ENCODE peak calls at places on chromosomes 13 and 19, in seven cellular contexts. Z is NCI-H2081; I is GM12865; N is NCI-H1930; G is NCI-H1105 treated with DMSO at 0.1 percent for 48 hours; U is mammary epithelial cell; D is activated CD4-positive, alpha-beta T cell treated with anti-CD3 and anti-CD28 coated beads, Interleukin-2, amount 50 U/mL, for 1 hour. X is an unnamed sample.

GRCh38 chr19:47514151-47514868 is 553 bp downstream of the NAPA start:
- DNase-seq in Z (no peak), N (no peak), I (no peak), U (no peak), G (no peak), D (no peak), X (no peak)

GRCh38 chr13:80755925-80756324 is 415.0 kb upstream of the SPRY2 start:
- DNase-seq in I (no peak), G (peak; percentile 35), Z (no peak), D (no peak), N (no peak), U (no peak), X (no peak)

GRCh38 chr13:75305057-75305456 is 176.9 kb downstream of the TBC1D4 start:
- DNase-seq in G (no peak), Z (no peak), U (no peak), I (no peak), D (no peak), N (no peak), X (no peak)

GRCh38 chr13:88162076-88162702 is 491.0 kb downstream of the SLITRK5 start:
- DNase-seq in N (no peak), Z (no peak), G (no peak), U (no peak), D (no peak), I (no peak), X (no peak)

GRCh38 chr19:3440082-3440481 is 40.2 kb downstream of the SMIM24 start:
- DNase-seq in Z (no peak), I (peak; percentile 68), D (peak; percentile 58), G (no peak), N (no peak), U (no peak), X (no peak)

GRCh38 chr13:74641586-74641985 is 507.4 kb upstream of the KLF12 start:
- DNase-seq in Z (no peak), I (no peak), N (no peak), G (no peak), U (peak; percentile 29), D (no peak), X (no peak)

GRCh38 chr13:78323848-78324247 is 279.5 kb downstream of the POU4F1 start:
- DNase-seq in U (peak; percentile 12), Z (no peak), N (no peak), G (no peak), I (no peak), D (no peak), X (no peak)

GRCh38 chr19:2537544-2537943 is 61.6 kb downstream of the GADD45B start:
- DNase-seq in U (no peak), G (no peak), D (no peak), N (no peak), Z (no peak), I (peak; percentile 73), X (no peak)

GRCh38 chr13:87999141-87999765 is 328.1 kb downstream of the SLITRK5 start:
- DNase-seq in Z (no peak), G (no peak), U (no peak), D (no peak), N (no peak), I (no peak), X (no peak)

GRCh38 chr19:47520343-47520806 is 5.5 kb upstream of the NAPA start:
- DNase-seq in N (no peak), U (no peak), I (no peak), G (no peak), D (no peak), Z (no peak), X (no peak)

GRCh38 chr13:68023838-68024581 is 793.9 kb upstream of the PCDH9 start:
- DNase-seq in D (no peak), Z (no peak), U (no peak), N (no peak), I (no peak), G (no peak), X (no peak)

GRCh38 chr19:45113628-45114027 is 20.6 kb downstream of the PPP1R37 start:
- DNase-seq in N (peak; percentile 32), I (no peak), Z (peak; percentile 90), U (no peak), G (peak; percentile 55), D (no peak), X (no peak)

GRCh38 chr19:7995756-7996155 is 9.7 kb downstream of the ELAVL1 start:
- DNase-seq in G (no peak), Z (no peak), D (no peak), U (no peak), N (no peak), I (no peak), X (no peak)

GRCh38 chr19:29247051-29247450 is 34.1 kb upstream of the UQCRFS1 start:
- DNase-seq in Z (no peak), D (no peak), I (no peak), N (no peak), G (no peak), U (no peak), X (no peak)

GRCh38 chr19:13208131-13208963 is 58.1 kb downstream of the IER2 start:
- DNase-seq in D (peak; percentile 51), I (peak; percentile 90), Z (no peak), N (no peak), U (no peak), G (no peak), X (no peak)

GRCh38 chr19:55493650-55494171 is 5.5 kb downstream of the SSC5D start:
- DNase-seq in I (no peak), G (no peak), U (no peak), D (no peak), Z (no peak), N (no peak), X (no peak)

GRCh38 chr19:1000095-1000494 is at the start of gene GRIN3B:
- DNase-seq in I (peak; percentile 62), U (peak; percentile 69), Z (no peak), G (no peak), D (peak; percentile 67), N (peak; percentile 53), X (peak; percentile 52)

GRCh38 chr13:79392882-79393563 is 13.0 kb downstream of the RBM26 start:
- DNase-seq in N (no peak), D (no peak), U (peak; percentile 91), I (peak; percentile 66), Z (no peak), G (no peak), X (no peak)

GRCh38 chr13:32889986-32890565 is 126.1 kb upstream of the KL start:
- DNase-seq in U (no peak), I (no peak), D (no peak), G (no peak), N (no peak), Z (no peak), X (no peak)

GRCh38 chr19:17076539-17076919 is 952 bp downstream of the MYO9B start:
- DNase-seq in D (no peak), U (peak; percentile 27), N (no peak), I (peak; percentile 65), Z (no peak), G (no peak), X (no peak)

GRCh38 chr13:113050856-113051431 is 54.6 kb upstream of the F7 start:
- DNase-seq in Z (no peak), U (no peak), I (no peak), N (no peak), D (no peak), G (no peak), X (no peak)

GRCh38 chr19:33458171-33458633 is 63.4 kb downstream of the PEPD start:
- DNase-seq in U (no peak), Z (no peak), N (no peak), G (no peak), D (no peak), I (no peak), X (no peak)

GRCh38 chr13:71866173-71867091 is 572 bp downstream of the DACH1 start:
- DNase-seq in G (peak; percentile 35), N (no peak), D (no peak), I (no peak), Z (peak; percentile 18), U (peak; percentile 1), X (peak; percentile 1)

GRCh38 chr13:23695711-23696512 is 125.7 kb downstream of the TNFRSF19 start:
- DNase-seq in D (peak; percentile 50), Z (no peak), U (no peak), N (no peak), G (no peak), I (peak; percentile 82), X (peak; percentile 18)

GRCh38 chr13:32829676-32830091 is 186.5 kb upstream of the KL start:
- DNase-seq in D (no peak), G (no peak), Z (no peak), N (no peak), I (no peak), U (peak; percentile 83), X (no peak)

GRCh38 chr13:66430266-66430665 is 799.9 kb downstream of the PCDH9 start:
- DNase-seq in D (no peak), G (no peak), Z (no peak), N (no peak), I (no peak), U (no peak), X (no peak)